ENCODE peak calls at places on chromosomes 12 and 14, in eight cellular contexts. D is SK-N-DZ, M is tibial artery, O is aorta, Q is mesendoderm, L is NCI-H748 treated with DMSO at 0.1 percent for 48 hours, B is K562, C is NCI-H1092. X is an unnamed sample.

GRCh38 chr12:57518176-57518919 is 2.0 kb downstream of the DDIT3 start:
- DNase-seq in D (no peak), M (no peak), O (no peak), Q (no peak), L (no peak), B (no peak), C (no peak), X (peak; percentile 61)

GRCh38 chr12:112584266-112584722 is 165.5 kb downstream of the PTPN11 start:
- DNase-seq in D (peak; percentile 17), M (no peak), O (no peak), Q (peak; percentile 73), L (no peak), B (peak; percentile 86), C (no peak), X (no peak)

GRCh38 chr12:83224012-83224411 is 537.3 kb downstream of the TMTC2 start:
- DNase-seq in D (no peak), M (no peak), O (no peak), Q (no peak), L (no peak), B (no peak), C (no peak), X (no peak)

GRCh38 chr14:59278111-59278510 is 89.6 kb downstream of the DAAM1 start:
- DNase-seq in D (no peak), M (no peak), O (no peak), Q (no peak), L (no peak), B (peak; percentile 29), C (no peak), X (no peak)

GRCh38 chr12:125467363-125467762 is 402.1 kb downstream of the AACS start:
- DNase-seq in D (no peak), M (no peak), O (no peak), Q (no peak), L (no peak), B (no peak), C (no peak), X (no peak)

GRCh38 chr14:88154321-88154720 is 149.4 kb downstream of the GPR65 start:
- DNase-seq in D (no peak), M (no peak), O (no peak), Q (no peak), L (no peak), B (no peak), C (no peak), X (no peak)

GRCh38 chr14:71538949-71539659 is 393.1 kb upstream of the RGS6 start:
- DNase-seq in D (no peak), M (no peak), O (no peak), Q (no peak), L (no peak), B (no peak), C (no peak), X (peak; percentile 78)

GRCh38 chr12:53613821-53614220 is 12.4 kb downstream of the ATF7 start:
- DNase-seq in D (no peak), M (no peak), O (no peak), Q (no peak), L (no peak), B (no peak), C (no peak), X (no peak)

GRCh38 chr14:69037790-69038448 is 58.8 kb upstream of the ACTN1 start:
- DNase-seq in D (peak; percentile 97), M (no peak), O (no peak), Q (peak; percentile 93), L (no peak), B (no peak), C (no peak), X (no peak)

GRCh38 chr14:35337557-35338255 is 45.5 kb downstream of the PSMA6 start:
- DNase-seq in D (no peak), M (no peak), O (no peak), Q (peak; percentile 90), L (no peak), B (no peak), C (no peak), X (no peak)

GRCh38 chr12:65999564-66000280 is 130.8 kb downstream of the LLPH start:
- DNase-seq in D (no peak), M (no peak), O (no peak), Q (no peak), L (no peak), B (no peak), C (no peak), X (no peak)

GRCh38 chr12:121128908-121129704 is 3.6 kb upstream of the P2RX7 start:
- DNase-seq in D (peak; percentile 41), M (peak; percentile 87), O (peak; percentile 88), Q (peak; percentile 50), L (no peak), B (peak; percentile 85), C (no peak), X (peak; percentile 77)

GRCh38 chr12:6351622-6352021 is 9.7 kb upstream of the TNFRSF1A start:
- DNase-seq in D (no peak), M (no peak), O (no peak), Q (no peak), L (no peak), B (no peak), C (no peak), X (no peak)

GRCh38 chr12:71455028-71455737 is 15.6 kb downstream of the LGR5 start:
- DNase-seq in D (no peak), M (no peak), O (no peak), Q (no peak), L (peak; percentile 99), B (no peak), C (peak; percentile 85), X (no peak)

GRCh38 chr14:36666416-36667206 is 5.0 kb downstream of the PAX9 start:
- DNase-seq in D (no peak), M (no peak), O (no peak), Q (peak; percentile 65), L (no peak), B (no peak), C (no peak), X (no peak)

GRCh38 chr12:5561057-5561456 is 129.1 kb downstream of the NTF3 start:
- DNase-seq in D (no peak), M (no peak), O (no peak), Q (peak; percentile 79), L (no peak), B (no peak), C (no peak), X (no peak)

GRCh38 chr12:77893918-77894317 is 63.2 kb downstream of the NAV3 start:
- DNase-seq in D (no peak), M (no peak), O (no peak), Q (no peak), L (no peak), B (no peak), C (no peak), X (peak; percentile 41)

GRCh38 chr14:53900499-53900898 is 56.1 kb downstream of the BMP4 start:
- DNase-seq in D (no peak), M (peak; percentile 64), O (no peak), Q (no peak), L (no peak), B (no peak), C (no peak), X (no peak)

GRCh38 chr12:108828774-108829173 is 28.6 kb downstream of the SSH1 start:
- DNase-seq in D (no peak), M (no peak), O (no peak), Q (no peak), L (no peak), B (no peak), C (no peak), X (no peak)

GRCh38 chr14:105126126-105126969 is 42.2 kb downstream of the JAG2 start:
- DNase-seq in D (no peak), M (no peak), O (peak; percentile 63), Q (no peak), L (no peak), B (no peak), C (no peak), X (no peak)

GRCh38 chr12:112230136-112230535 is 104.8 kb downstream of the TRAFD1 start:
- DNase-seq in D (peak; percentile 65), M (no peak), O (no peak), Q (no peak), L (no peak), B (no peak), C (no peak), X (no peak)

GRCh38 chr14:54727929-54728328 is 161.0 kb downstream of the SAMD4A start:
- DNase-seq in D (no peak), M (peak; percentile 60), O (no peak), Q (no peak), L (no peak), B (no peak), C (no peak), X (no peak)

GRCh38 chr14:69291396-69291795 is 31.4 kb downstream of the GALNT16 start:
- DNase-seq in D (no peak), M (no peak), O (no peak), Q (no peak), L (no peak), B (no peak), C (no peak), X (no peak)

GRCh38 chr12:79983492-79983891 is 48.6 kb upstream of the PPP1R12A start:
- DNase-seq in D (no peak), M (no peak), O (no peak), Q (no peak), L (no peak), B (no peak), C (no peak), X (no peak)

GRCh38 chr14:103653802-103654201 is 24.8 kb downstream of the KLC1 start:
- DNase-seq in D (no peak), M (no peak), O (peak; percentile 53), Q (no peak), L (no peak), B (no peak), C (no peak), X (peak; percentile 73)

GRCh38 chr12:95203477-95203843 is 13.8 kb downstream of the FGD6 start:
- DNase-seq in D (no peak), M (no peak), O (no peak), Q (no peak), L (no peak), B (no peak), C (no peak), X (no peak)

GRCh38 chr14:68146812-68147211 is 327.2 kb downstream of the RAD51B start:
- DNase-seq in D (no peak), M (peak; percentile 38), O (no peak), Q (peak; percentile 78), L (no peak), B (no peak), C (no peak), X (no peak)

GRCh38 chr12:89685363-89685972 is 23.2 kb downstream of the ATP2B1 start:
- DNase-seq in D (no peak), M (no peak), O (no peak), Q (no peak), L (no peak), B (no peak), C (no peak), X (no peak)

GRCh38 chr12:92735131-92735721 is 32.4 kb downstream of the PLEKHG7 start:
- DNase-seq in D (no peak), M (no peak), O (no peak), Q (peak; percentile 67), L (peak; percentile 73), B (no peak), C (peak; percentile 8), X (peak; percentile 66)

GRCh38 chr14:54901380-54902142 is 1.1 kb downstream of the GCH1 start:
- DNase-seq in D (no peak), M (peak; percentile 39), O (no peak), Q (peak; percentile 19), L (no peak), B (no peak), C (no peak), X (peak; percentile 13)

GRCh38 chr14:68593806-68594536 is 198.9 kb downstream of the ZFP36L1 start:
- DNase-seq in D (no peak), M (no peak), O (no peak), Q (no peak), L (no peak), B (no peak), C (no peak), X (no peak)

GRCh38 chr14:34843011-34843554 is 32.1 kb downstream of the BAZ1A start:
- DNase-seq in D (no peak), M (no peak), O (no peak), Q (peak; percentile 27), L (no peak), B (peak; percentile 9), C (no peak), X (no peak)

GRCh38 chr14:85934123-85934885 is 404.4 kb downstream of the FLRT2 start:
- DNase-seq in D (no peak), M (no peak), O (no peak), Q (no peak), L (peak; percentile 41), B (no peak), C (no peak), X (no peak)

GRCh38 chr12:108214486-108214885 is 85.4 kb downstream of the WSCD2 start:
- DNase-seq in D (no peak), M (no peak), O (no peak), Q (peak; percentile 68), L (no peak), B (peak; percentile 66), C (no peak), X (no peak)